ENCODE peak calls at places on chromosomes 5 and 9, in nine cellular contexts. X is A549; D is endothelial cell of umbilical vein; B is HCT116; A is lower leg skin; F is neural crest cell; P is endothelial cell; H is GM12865; S is CD4-positive, alpha-beta T cell. R is an unnamed sample.

GRCh38 chr5:157523976-157524375 is 51.6 kb downstream of the ADAM19 start:
- DNase-seq in H (no peak), B (no peak), D (no peak), S (no peak), X (no peak), A (no peak), F (no peak), P (no peak), R (no peak)

GRCh38 chr5:39714036-39714698 is 289.4 kb upstream of the DAB2 start:
- DNase-seq in B (peak; percentile 69), F (peak; percentile 23), P (peak; percentile 45), H (peak; percentile 44), A (peak; percentile 63), S (peak; percentile 21), X (peak; percentile 27), D (peak; percentile 84), R (peak; percentile 20)

GRCh38 chr9:71726723-71727122 is 41.6 kb downstream of the CEMIP2 start:
- DNase-seq in H (no peak), B (no peak), D (no peak), X (no peak), F (no peak), S (no peak), P (no peak), A (no peak), R (no peak)

GRCh38 chr5:11385251-11385900 is 518.9 kb downstream of the CTNND2 start:
- DNase-seq in F (no peak), H (no peak), B (no peak), A (no peak), S (no peak), D (no peak), P (no peak), X (no peak), R (no peak)

GRCh38 chr5:133121611-133122150 is 69.9 kb downstream of the HSPA4 start:
- DNase-seq in F (no peak), H (no peak), P (no peak), B (no peak), S (no peak), D (no peak), X (no peak), A (no peak), R (no peak)

GRCh38 chr9:138118601-138119071 is 241.1 kb downstream of the CACNA1B start:
- DNase-seq in B (no peak), D (no peak), H (no peak), X (no peak), A (no peak), F (no peak), S (no peak), P (no peak), R (no peak)

GRCh38 chr5:5678909-5679308 is 256.4 kb downstream of the ICE1 start:
- DNase-seq in S (no peak), D (no peak), H (no peak), X (no peak), A (no peak), B (no peak), F (no peak), P (no peak), R (no peak)

GRCh38 chr9:98410185-98410697 is 154.8 kb upstream of the TBC1D2 start:
- DNase-seq in D (peak; percentile 55), B (no peak), S (no peak), A (no peak), F (peak; percentile 12), X (no peak), P (peak; percentile 41), H (no peak), R (no peak)

GRCh38 chr5:151038801-151039238 is 18.4 kb downstream of the GPX3 start:
- DNase-seq in S (no peak), F (no peak), A (no peak), D (peak; percentile 71), P (no peak), X (no peak), B (no peak), H (no peak), R (no peak)

GRCh38 chr9:125119643-125120286 is 23.6 kb downstream of the SCAI start:
- DNase-seq in S (no peak), A (no peak), P (no peak), D (no peak), X (no peak), B (no peak), H (no peak), F (no peak), R (no peak)

GRCh38 chr5:143629871-143630658 is 181.9 kb upstream of the HMHB1 start:
- DNase-seq in F (no peak), S (no peak), D (no peak), P (no peak), X (no peak), H (no peak), B (no peak), A (no peak), R (no peak)

GRCh38 chr9:86200599-86201162 is 58.8 kb downstream of the C9orf153 start:
- DNase-seq in B (no peak), H (peak; percentile 35), F (no peak), D (no peak), S (no peak), A (no peak), X (no peak), P (no peak), R (peak; percentile 23)

GRCh38 chr5:33800221-33800950 is 91.4 kb downstream of the ADAMTS12 start:
- DNase-seq in B (no peak), S (no peak), X (no peak), D (no peak), F (no peak), H (no peak), P (no peak), A (no peak), R (no peak)

GRCh38 chr5:3131161-3131560 is 379.7 kb upstream of the IRX2 start:
- DNase-seq in D (no peak), B (no peak), A (no peak), F (no peak), H (no peak), X (no peak), S (no peak), P (no peak), R (no peak)

GRCh38 chr5:84383816-84384603 is 670 bp downstream of the EDIL3 start:
- DNase-seq in S (no peak), P (peak; percentile 54), A (no peak), D (peak; percentile 45), X (no peak), H (no peak), B (no peak), F (peak; percentile 35), R (peak; percentile 10)

GRCh38 chr9:111158375-111158774 is 120.1 kb upstream of the LPAR1 start:
- DNase-seq in A (no peak), F (no peak), B (no peak), P (no peak), S (no peak), H (peak; percentile 21), X (no peak), D (no peak), R (no peak)

GRCh38 chr5:42912184-42912766 is 100.6 kb upstream of the SELENOP start:
- DNase-seq in B (peak; percentile 51), X (peak; percentile 57), A (no peak), D (peak; percentile 85), P (peak; percentile 22), S (peak; percentile 61), H (peak; percentile 52), F (no peak), R (no peak)
- TF ChIP-seq CTCF in B (peak; percentile 69), X (peak; percentile 91), A (no peak), D (peak; percentile 58), P (no peak), S (peak; percentile 75), H (peak; percentile 20), F (peak; percentile 40), R (no peak)

GRCh38 chr9:126702501-126703329 is 89.0 kb downstream of the LMX1B start:
- DNase-seq in P (peak; percentile 74), H (no peak), B (no peak), S (peak; percentile 31), F (peak; percentile 44), A (no peak), X (peak; percentile 50), D (no peak), R (peak; percentile 66)
- TF ChIP-seq CTCF in P (peak; percentile 96), H (peak; percentile 54), B (peak; percentile 96), S (peak; percentile 66), F (peak; percentile 72), A (no peak), X (peak; percentile 59), D (peak; percentile 79), R (peak; percentile 56)

GRCh38 chr9:131366745-131367401 is 27.0 kb upstream of the PRRC2B start:
- DNase-seq in X (peak; percentile 65), D (peak; percentile 60), B (no peak), A (no peak), H (no peak), F (no peak), S (no peak), P (peak; percentile 36), R (no peak)
- TF ChIP-seq CTCF in X (peak; percentile 47), D (peak; percentile 28), B (peak; percentile 22), A (no peak), H (peak; percentile 19), F (peak; percentile 52), S (peak; percentile 40), P (no peak), R (no peak)

GRCh38 chr5:176869501-176870109 is 29.5 kb downstream of the HK3 start:
- DNase-seq in X (no peak), P (no peak), F (no peak), D (no peak), A (no peak), S (no peak), H (no peak), B (no peak), R (no peak)
- TF ChIP-seq CTCF in X (no peak), P (no peak), F (no peak), D (no peak), A (no peak), S (no peak), H (no peak), B (no peak), R (no peak)

GRCh38 chr9:121633144-121633714 is 18.2 kb upstream of the DAB2IP start:
- DNase-seq in A (no peak), X (no peak), B (no peak), P (no peak), S (no peak), H (no peak), D (no peak), F (no peak), R (no peak)

GRCh38 chr9:121634329-121634784 is 17.1 kb upstream of the DAB2IP start:
- DNase-seq in F (no peak), B (no peak), S (no peak), X (no peak), H (peak; percentile 13), A (no peak), D (no peak), P (no peak), R (peak; percentile 52)

GRCh38 chr9:121635300-121635699 is 16.1 kb upstream of the DAB2IP start:
- DNase-seq in A (no peak), X (no peak), F (no peak), P (no peak), D (no peak), S (no peak), B (no peak), H (no peak), R (no peak)

GRCh38 chr9:121633736-121634135 is 17.7 kb upstream of the DAB2IP start:
- DNase-seq in D (no peak), X (no peak), H (no peak), A (no peak), P (no peak), B (no peak), S (no peak), F (no peak), R (no peak)

DNA sequence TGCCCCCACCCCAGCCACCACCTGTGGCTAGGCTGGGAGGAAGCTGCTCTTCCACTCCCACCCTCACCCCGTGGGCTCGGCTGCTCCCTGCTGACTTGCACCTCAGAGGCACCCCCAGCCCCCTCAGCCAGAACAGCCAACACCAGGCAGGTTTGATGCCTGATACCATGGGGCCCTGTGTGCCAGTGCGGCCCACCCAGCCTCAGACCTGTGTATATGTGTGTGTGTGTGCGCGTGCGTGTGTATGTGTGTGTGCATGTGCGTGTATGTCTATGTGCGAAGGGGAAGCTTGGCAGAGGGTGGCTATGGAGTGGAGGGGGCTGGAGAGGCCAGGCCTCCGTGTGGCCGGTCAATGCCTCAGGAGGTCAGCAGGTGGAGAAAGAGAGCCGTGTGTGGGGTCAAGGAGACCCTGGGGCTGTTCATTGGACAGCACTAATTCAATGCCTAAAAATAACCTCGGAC is 16.6 kb upstream of the DAB2IP start:
- DNase-seq in F (peak; percentile 50), H (peak; percentile 23), S (no peak), P (peak; percentile 73), D (peak; percentile 25), B (no peak), X (peak; percentile 58), A (no peak), R (peak; percentile 33)
- TF ChIP-seq CTCF in F (peak; percentile 61), H (peak; percentile 29), S (no peak), P (peak; percentile 39), D (peak; percentile 48), B (peak; percentile 59), X (peak; percentile 72), A (no peak), R (peak; percentile 13)

R was measured in GM20000.